ENCODE peak calls at places on chromosomes 12 and 14, in ten cellular contexts. One of them, this sample, is unnamed.

GRCh38 chr14:49933128-49933527 is 40.2 kb downstream of the ARF6 start:
- DNase-seq in uterus: no peak
- DNase-seq in dorsolateral prefrontal cortex: no peak
- DNase-seq in transverse colon: no peak
- DNase-seq in choroid plexus epithelial cell: no peak
- DNase-seq in NT2/D1: no peak
- DNase-seq in lower leg skin: no peak
- DNase-seq in stomach: no peak
- DNase-seq in tibial artery: no peak
- DNase-seq in ovary: no peak
- DNase-seq in this sample: no peak

GRCh38 chr12:63915105-63915830 is 70.8 kb downstream of the SRGAP1 start:
- DNase-seq in uterus: no peak
- DNase-seq in dorsolateral prefrontal cortex: no peak
- DNase-seq in transverse colon: no peak
- DNase-seq in choroid plexus epithelial cell: peak; percentile 80
- DNase-seq in NT2/D1: no peak
- DNase-seq in lower leg skin: no peak
- DNase-seq in stomach: no peak
- DNase-seq in tibial artery: no peak
- DNase-seq in ovary: no peak
- DNase-seq in this sample: no peak

GRCh38 chr14:100827751-100828447 is 2.0 kb downstream of the MEG3 start:
- DNase-seq in uterus: no peak
- DNase-seq in dorsolateral prefrontal cortex: no peak
- DNase-seq in transverse colon: no peak
- DNase-seq in choroid plexus epithelial cell: peak; percentile 94
- DNase-seq in NT2/D1: no peak
- DNase-seq in lower leg skin: no peak
- DNase-seq in stomach: no peak
- DNase-seq in tibial artery: no peak
- DNase-seq in ovary: peak; percentile 59
- DNase-seq in this sample: no peak

GRCh38 chr12:93380480-93381121 is 2.9 kb downstream of the NUDT4 start:
- DNase-seq in uterus: no peak
- DNase-seq in dorsolateral prefrontal cortex: no peak
- DNase-seq in transverse colon: no peak
- DNase-seq in choroid plexus epithelial cell: peak; percentile 62
- DNase-seq in NT2/D1: no peak
- DNase-seq in lower leg skin: no peak
- DNase-seq in stomach: no peak
- DNase-seq in tibial artery: no peak
- DNase-seq in ovary: no peak
- DNase-seq in this sample: no peak

GRCh38 chr14:102590667-102591099 is 1.8 kb upstream of the RCOR1 start:
- DNase-seq in uterus: peak; percentile 48
- DNase-seq in dorsolateral prefrontal cortex: no peak
- DNase-seq in transverse colon: peak; percentile 26
- DNase-seq in choroid plexus epithelial cell: peak; percentile 54
- DNase-seq in NT2/D1: no peak
- DNase-seq in lower leg skin: no peak
- DNase-seq in stomach: peak; percentile 45
- DNase-seq in tibial artery: peak; percentile 70
- DNase-seq in ovary: peak; percentile 60
- DNase-seq in this sample: no peak

GRCh38 chr12:70683976-70684375 is 46.7 kb upstream of the PTPRB start:
- DNase-seq in uterus: no peak
- DNase-seq in dorsolateral prefrontal cortex: no peak
- DNase-seq in transverse colon: no peak
- DNase-seq in choroid plexus epithelial cell: no peak
- DNase-seq in NT2/D1: no peak
- DNase-seq in lower leg skin: no peak
- DNase-seq in stomach: no peak
- DNase-seq in tibial artery: no peak
- DNase-seq in ovary: no peak
- DNase-seq in this sample: no peak

GRCh38 chr12:23472329-23472971 is 477.0 kb downstream of the SOX5 start:
- DNase-seq in uterus: no peak
- DNase-seq in dorsolateral prefrontal cortex: no peak
- DNase-seq in transverse colon: no peak
- DNase-seq in choroid plexus epithelial cell: no peak
- DNase-seq in NT2/D1: no peak
- DNase-seq in lower leg skin: no peak
- DNase-seq in stomach: no peak
- DNase-seq in tibial artery: no peak
- DNase-seq in ovary: no peak
- DNase-seq in this sample: no peak

GRCh38 chr14:31465113-31465512 is 7.8 kb upstream of the DTD2 start:
- DNase-seq in uterus: no peak
- DNase-seq in dorsolateral prefrontal cortex: no peak
- DNase-seq in transverse colon: no peak
- DNase-seq in choroid plexus epithelial cell: peak; percentile 77
- DNase-seq in NT2/D1: no peak
- DNase-seq in lower leg skin: no peak
- DNase-seq in stomach: no peak
- DNase-seq in tibial artery: no peak
- DNase-seq in ovary: no peak
- DNase-seq in this sample: no peak

GRCh38 chr12:12915654-12916053 is 24.3 kb downstream of the GPRC5A start:
- DNase-seq in uterus: no peak
- DNase-seq in dorsolateral prefrontal cortex: no peak
- DNase-seq in transverse colon: no peak
- DNase-seq in choroid plexus epithelial cell: no peak
- DNase-seq in NT2/D1: no peak
- DNase-seq in lower leg skin: no peak
- DNase-seq in stomach: no peak
- DNase-seq in tibial artery: no peak
- DNase-seq in ovary: no peak
- DNase-seq in this sample: no peak

GRCh38 chr12:120534703-120535655 is 823 bp downstream of the RNF10 start:
- DNase-seq in uterus: peak; percentile 23
- DNase-seq in dorsolateral prefrontal cortex: no peak
- DNase-seq in transverse colon: peak; percentile 54
- DNase-seq in choroid plexus epithelial cell: peak; percentile 89
- DNase-seq in NT2/D1: no peak
- DNase-seq in lower leg skin: peak; percentile 90
- DNase-seq in stomach: peak; percentile 45
- DNase-seq in tibial artery: peak; percentile 73
- DNase-seq in ovary: peak; percentile 49
- DNase-seq in this sample: no peak

GRCh38 chr14:33435911-33436310 is 497.2 kb downstream of the NPAS3 start:
- DNase-seq in uterus: no peak
- DNase-seq in dorsolateral prefrontal cortex: no peak
- DNase-seq in transverse colon: no peak
- DNase-seq in choroid plexus epithelial cell: peak; percentile 71
- DNase-seq in NT2/D1: no peak
- DNase-seq in lower leg skin: no peak
- DNase-seq in stomach: no peak
- DNase-seq in tibial artery: no peak
- DNase-seq in ovary: no peak
- DNase-seq in this sample: peak; percentile 11

GRCh38 chr12:50110127-50110761 is 1.8 kb upstream of the COX14 start:
- DNase-seq in uterus: no peak
- DNase-seq in dorsolateral prefrontal cortex: no peak
- DNase-seq in transverse colon: peak; percentile 78
- DNase-seq in choroid plexus epithelial cell: no peak
- DNase-seq in NT2/D1: no peak
- DNase-seq in lower leg skin: no peak
- DNase-seq in stomach: peak; percentile 70
- DNase-seq in tibial artery: peak; percentile 94
- DNase-seq in ovary: peak; percentile 44
- DNase-seq in this sample: peak; percentile 24

GRCh38 chr12:50112456-50113218 is 601 bp downstream of the COX14 start:
- DNase-seq in uterus: no peak
- DNase-seq in dorsolateral prefrontal cortex: no peak
- DNase-seq in transverse colon: no peak
- DNase-seq in choroid plexus epithelial cell: no peak
- DNase-seq in NT2/D1: peak; percentile 46
- DNase-seq in lower leg skin: no peak
- DNase-seq in stomach: peak; percentile 41
- DNase-seq in tibial artery: no peak
- DNase-seq in ovary: no peak
- DNase-seq in this sample: peak; percentile 15

GRCh38 chr12:50111693-50112455 is at the start of gene COX14:
- DNase-seq in uterus: peak; percentile 99
- DNase-seq in dorsolateral prefrontal cortex: peak; percentile 100
- DNase-seq in transverse colon: peak; percentile 99
- DNase-seq in choroid plexus epithelial cell: peak; percentile 100
- DNase-seq in NT2/D1: peak; percentile 99
- DNase-seq in lower leg skin: peak; percentile 100
- DNase-seq in stomach: peak; percentile 99
- DNase-seq in tibial artery: peak; percentile 100
- DNase-seq in ovary: peak; percentile 98
- DNase-seq in this sample: peak; percentile 98

GRCh38 chr12:50110762-50111416 is 1.1 kb upstream of the COX14 start:
- DNase-seq in uterus: peak; percentile 39
- DNase-seq in dorsolateral prefrontal cortex: no peak
- DNase-seq in transverse colon: peak; percentile 73
- DNase-seq in choroid plexus epithelial cell: peak; percentile 53
- DNase-seq in NT2/D1: no peak
- DNase-seq in lower leg skin: peak; percentile 87
- DNase-seq in stomach: peak; percentile 78
- DNase-seq in tibial artery: peak; percentile 93
- DNase-seq in ovary: peak; percentile 52
- DNase-seq in this sample: no peak

GRCh38 chr12:50111417-50111692 is 681 bp upstream of the COX14 start:
- DNase-seq in uterus: no peak
- DNase-seq in dorsolateral prefrontal cortex: no peak
- DNase-seq in transverse colon: no peak
- DNase-seq in choroid plexus epithelial cell: no peak
- DNase-seq in NT2/D1: no peak
- DNase-seq in lower leg skin: no peak
- DNase-seq in stomach: no peak
- DNase-seq in tibial artery: no peak
- DNase-seq in ovary: no peak
- DNase-seq in this sample: no peak
- H3K4me3 ChIP-seq in uterus: no peak overlapping the region
- H3K4me3 ChIP-seq in dorsolateral prefrontal cortex: peak overlapping the region; percentile 77
- H3K4me3 ChIP-seq in transverse colon: peak overlapping the region; percentile 77
- H3K4me3 ChIP-seq in choroid plexus epithelial cell: peak overlapping the region; percentile 47
- H3K4me3 ChIP-seq in NT2/D1: peak overlapping the region; percentile 30
- H3K4me3 ChIP-seq in lower leg skin: no peak overlapping the region
- H3K4me3 ChIP-seq in stomach: peak overlapping the region; percentile 30
- H3K4me3 ChIP-seq in tibial artery: peak overlapping the region; percentile 38
- H3K4me3 ChIP-seq in ovary: peak overlapping the region; percentile 1
- H3K4me3 ChIP-seq in this sample: peak overlapping the region; percentile 94

GRCh38 chr12:32124637-32125036 is 18.0 kb downstream of the BICD1 start:
- DNase-seq in uterus: no peak
- DNase-seq in dorsolateral prefrontal cortex: no peak
- DNase-seq in transverse colon: no peak
- DNase-seq in choroid plexus epithelial cell: no peak
- DNase-seq in NT2/D1: no peak
- DNase-seq in lower leg skin: no peak
- DNase-seq in stomach: no peak
- DNase-seq in tibial artery: no peak
- DNase-seq in ovary: no peak
- DNase-seq in this sample: no peak

GRCh38 chr12:32116897-32117296 is 10.2 kb downstream of the BICD1 start:
- DNase-seq in uterus: no peak
- DNase-seq in dorsolateral prefrontal cortex: no peak
- DNase-seq in transverse colon: no peak
- DNase-seq in choroid plexus epithelial cell: peak; percentile 43
- DNase-seq in NT2/D1: no peak
- DNase-seq in lower leg skin: no peak
- DNase-seq in stomach: no peak
- DNase-seq in tibial artery: no peak
- DNase-seq in ovary: no peak
- DNase-seq in this sample: no peak

GRCh38 chr12:32115404-32116104 is 8.9 kb downstream of the BICD1 start:
- DNase-seq in uterus: peak; percentile 96
- DNase-seq in dorsolateral prefrontal cortex: no peak
- DNase-seq in transverse colon: peak; percentile 63
- DNase-seq in choroid plexus epithelial cell: peak; percentile 100
- DNase-seq in NT2/D1: no peak
- DNase-seq in lower leg skin: peak; percentile 93
- DNase-seq in stomach: peak; percentile 63
- DNase-seq in tibial artery: peak; percentile 97
- DNase-seq in ovary: peak; percentile 94
- DNase-seq in this sample: peak; percentile 99

GRCh38 chr12:32118806-32119205 is 12.2 kb downstream of the BICD1 start:
- DNase-seq in uterus: no peak
- DNase-seq in dorsolateral prefrontal cortex: no peak
- DNase-seq in transverse colon: no peak
- DNase-seq in choroid plexus epithelial cell: no peak
- DNase-seq in NT2/D1: no peak
- DNase-seq in lower leg skin: no peak
- DNase-seq in stomach: no peak
- DNase-seq in tibial artery: no peak
- DNase-seq in ovary: no peak
- DNase-seq in this sample: no peak

DNA sequence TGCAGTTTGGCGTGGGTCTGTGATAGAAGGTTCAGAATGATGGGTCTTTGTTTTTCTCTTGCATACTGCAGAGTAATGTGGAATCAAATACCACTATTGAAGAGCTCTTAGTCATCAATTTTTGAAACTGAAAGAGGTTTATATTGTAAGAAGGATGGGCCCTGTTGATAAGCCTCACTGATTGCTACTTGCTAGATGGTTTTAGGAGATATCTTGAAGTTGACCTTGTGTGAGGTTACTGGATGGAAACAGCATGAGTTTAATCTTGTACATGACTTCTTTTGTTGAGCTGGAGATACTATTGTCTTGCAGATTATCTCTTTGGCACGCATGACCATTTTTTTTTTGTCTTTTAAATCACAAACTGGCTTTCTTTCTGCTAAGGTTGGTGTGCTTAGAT is 13.8 kb downstream of the BICD1 start:
- DNase-seq in uterus: no peak
- DNase-seq in dorsolateral prefrontal cortex: no peak
- DNase-seq in transverse colon: no peak
- DNase-seq in choroid plexus epithelial cell: peak; percentile 64
- DNase-seq in NT2/D1: peak; percentile 92
- DNase-seq in lower leg skin: no peak
- DNase-seq in stomach: no peak
- DNase-seq in tibial artery: no peak
- DNase-seq in ovary: no peak
- DNase-seq in this sample: no peak
- H3K4me3 ChIP-seq in uterus: no peak overlapping the region
- H3K4me3 ChIP-seq in dorsolateral prefrontal cortex: no peak overlapping the region
- H3K4me3 ChIP-seq in transverse colon: no peak overlapping the region
- H3K4me3 ChIP-seq in choroid plexus epithelial cell: no peak overlapping the region
- H3K4me3 ChIP-seq in NT2/D1: no peak overlapping the region
- H3K4me3 ChIP-seq in lower leg skin: no peak overlapping the region
- H3K4me3 ChIP-seq in stomach: no peak overlapping the region
- H3K4me3 ChIP-seq in tibial artery: no peak overlapping the region
- H3K4me3 ChIP-seq in ovary: no peak overlapping the region
- H3K4me3 ChIP-seq in this sample: no peak overlapping the region

GRCh38 chr14:104683653-104684448 is 5.6 kb upstream of the INF2 start:
- DNase-seq in uterus: no peak
- DNase-seq in dorsolateral prefrontal cortex: no peak
- DNase-seq in transverse colon: no peak
- DNase-seq in choroid plexus epithelial cell: no peak
- DNase-seq in NT2/D1: no peak
- DNase-seq in lower leg skin: no peak
- DNase-seq in stomach: no peak
- DNase-seq in tibial artery: peak; percentile 66
- DNase-seq in ovary: no peak
- DNase-seq in this sample: no peak
- H3K4me3 ChIP-seq in uterus: no peak overlapping the region
- H3K4me3 ChIP-seq in dorsolateral prefrontal cortex: no peak overlapping the region
- H3K4me3 ChIP-seq in transverse colon: no peak overlapping the region
- H3K4me3 ChIP-seq in choroid plexus epithelial cell: no peak overlapping the region
- H3K4me3 ChIP-seq in NT2/D1: no peak overlapping the region
- H3K4me3 ChIP-seq in lower leg skin: no peak overlapping the region
- H3K4me3 ChIP-seq in stomach: no peak overlapping the region
- H3K4me3 ChIP-seq in tibial artery: no peak overlapping the region
- H3K4me3 ChIP-seq in ovary: no peak overlapping the region
- H3K4me3 ChIP-seq in this sample: no peak overlapping the region

GRCh38 chr14:91732439-91732838 is 553 bp upstream of the CATSPERB start:
- DNase-seq in uterus: no peak
- DNase-seq in dorsolateral prefrontal cortex: no peak
- DNase-seq in transverse colon: no peak
- DNase-seq in choroid plexus epithelial cell: no peak
- DNase-seq in NT2/D1: no peak
- DNase-seq in lower leg skin: no peak
- DNase-seq in stomach: no peak
- DNase-seq in tibial artery: no peak
- DNase-seq in ovary: no peak
- DNase-seq in this sample: no peak
- H3K4me3 ChIP-seq in uterus: no peak overlapping the region
- H3K4me3 ChIP-seq in dorsolateral prefrontal cortex: no peak overlapping the region
- H3K4me3 ChIP-seq in transverse colon: no peak overlapping the region
- H3K4me3 ChIP-seq in choroid plexus epithelial cell: no peak overlapping the region
- H3K4me3 ChIP-seq in NT2/D1: no peak overlapping the region
- H3K4me3 ChIP-seq in lower leg skin: no peak overlapping the region
- H3K4me3 ChIP-seq in stomach: no peak overlapping the region
- H3K4me3 ChIP-seq in tibial artery: no peak overlapping the region
- H3K4me3 ChIP-seq in ovary: no peak overlapping the region
- H3K4me3 ChIP-seq in this sample: no peak overlapping the region